ENCODE peak calls at places on chromosomes 6 and 20, in five cellular contexts. T is spleen, S is IMR-90, R is tibial nerve, D is iPS DF 6.9. V is an unnamed sample. For H3K4me1, the result is how much of the 10 kb centered on the place peaks cover.

GRCh38 chr20:31566658-31567379 is 38.3 kb upstream of the ID1 start:
- DNase-seq in T (no peak), S (no peak), R (no peak), D (no peak), V (peak)

GRCh38 chr6:170011233-170012142 is 260.1 kb downstream of the ERMARD start:
- DNase-seq in T (no peak), S (no peak), R (no peak), D (no peak), V (no peak)

GRCh38 chr20:11394145-11394833 is 523.4 kb upstream of the BTBD3 start:
- DNase-seq in T (no peak), S (peak), R (no peak), D (no peak), V (no peak)

GRCh38 chr20:19996970-19997369 is 20.2 kb upstream of the NAA20 start:
- DNase-seq in T (no peak), S (no peak), R (no peak), D (no peak), V (no peak)

GRCh38 chr20:64025101-64025825 is 10.7 kb upstream of the C20orf204 start:
- DNase-seq in T (no peak), S (no peak), R (no peak), D (no peak), V (peak)

GRCh38 chr6:39362487-39362865 is 40.0 kb upstream of the KCNK16 start:
- DNase-seq in T (no peak), S (no peak), R (no peak), D (no peak), V (no peak)

GRCh38 chr6:170221052-170221752 is 69.7 kb downstream of the DLL1 start:
- DNase-seq in T (peak), S (no peak), R (no peak), D (no peak), V (no peak)

GRCh38 chr6:118982256-118982911 is 47.4 kb upstream of the MCM9 start:
- DNase-seq in T (no peak), S (no peak), R (no peak), D (no peak), V (no peak)

GRCh38 chr6:157020398-157021266 is 243.5 kb downstream of the ARID1B start:
- DNase-seq in T (no peak), S (peak), R (no peak), D (no peak), V (peak)

GRCh38 chr6:39197521-39198500 is 31.5 kb downstream of the KCNK5 start:
- DNase-seq in T (no peak), S (no peak), R (no peak), D (no peak), V (no peak)

GRCh38 chr6:29589423-29590048 is 4.6 kb downstream of the OR2H2 start:
- DNase-seq in T (no peak), S (peak), R (no peak), D (peak), V (no peak)

GRCh38 chr6:109799664-109800063 is 108.6 kb downstream of the FIG4 start:
- DNase-seq in T (no peak), S (no peak), R (no peak), D (no peak), V (no peak)

GRCh38 chr6:51959744-51960383 is 127.5 kb downstream of the PKHD1 start:
- DNase-seq in T (no peak), S (peak), R (peak), D (peak), V (no peak)

GRCh38 chr20:38131588-38132121 is 33.4 kb downstream of the TGM2 start:
- DNase-seq in T (peak), S (no peak), R (no peak), D (no peak), V (peak)

GRCh38 chr6:160974304-160974771 is 17.2 kb upstream of the MAP3K4 start:
- DNase-seq in T (no peak), S (peak), R (peak), D (no peak), V (peak)

GRCh38 chr6:154164397-154164796 is 125.4 kb downstream of the OPRM1 start:
- DNase-seq in T (no peak), S (peak), R (peak), D (no peak), V (no peak)

GRCh38 chr6:34176261-34177031 is 30.6 kb upstream of the GRM4 start:
- DNase-seq in T (peak), S (no peak), R (no peak), D (no peak), V (peak)

GRCh38 chr6:82396964-82397761 is 33.5 kb downstream of the TPBG start:
- DNase-seq in T (no peak), S (peak), R (no peak), D (no peak), V (no peak)

GRCh38 chr6:116115781-116116180 is 10.2 kb downstream of the COL10A1 start:
- DNase-seq in T (no peak), S (no peak), R (no peak), D (no peak), V (no peak)

GRCh38 chr6:43698584-43699349 is 11.2 kb upstream of the MRPS18A start:
- DNase-seq in T (no peak), S (peak), R (peak), D (no peak), V (no peak)

GRCh38 chr6:82954351-82954750 is 111.3 kb downstream of the UBE3D start:
- DNase-seq in T (no peak), S (peak), R (no peak), D (no peak), V (no peak)

GRCh38 chr20:46523696-46524328 is 10.5 kb upstream of the ZNF334 start:
- DNase-seq in T (no peak), S (peak), R (no peak), D (no peak), V (no peak)

GRCh38 chr6:83192456-83192855 is 609 bp downstream of the PGM3 start:
- DNase-seq in T (no peak), S (no peak), R (no peak), D (no peak), V (no peak)

GRCh38 chr6:119368917-119369316 is 19.4 kb upstream of the MAN1A1 start:
- DNase-seq in T (no peak), S (no peak), R (no peak), D (no peak), V (no peak)

GRCh38 chr6:18371576-18371975 is 15.6 kb upstream of the RNF144B start:
- DNase-seq in T (no peak), S (no peak), R (no peak), D (no peak), V (no peak)

GRCh38 chr6:139764498-139764986 is 390.1 kb upstream of the CITED2 start:
- DNase-seq in T (no peak), S (peak), R (no peak), D (no peak), V (peak)

GRCh38 chr6:103142902-103143301 is 1716.8 kb downstream of the HACE1 start:
- DNase-seq in T (no peak), S (no peak), R (no peak), D (no peak), V (no peak)

GRCh38 chr6:15246217-15247211 is 645 bp downstream of the JARID2 start:
- DNase-seq in T (peak), S (peak), R (no peak), D (no peak), V (no peak)

GRCh38 chr6:43436577-43437282 is 9.4 kb downstream of the ABCC10 start:
- DNase-seq in T (no peak), S (peak), R (no peak), D (no peak), V (peak)

GRCh38 chr6:114334237-114334636 is 8.6 kb downstream of the HS3ST5 start:
- DNase-seq in T (no peak), S (no peak), R (no peak), D (no peak), V (no peak)

GRCh38 chr20:41169791-41170351 is 32.5 kb downstream of the PLCG1 start:
- DNase-seq in T (peak), S (peak), R (no peak), D (no peak), V (peak)

GRCh38 chr6:21200056-21200870 is 393.3 kb upstream of the SOX4 start:
- DNase-seq in T (no peak), S (peak), R (no peak), D (no peak), V (no peak)

GRCh38 chr6:7914991-7915789 is 4.6 kb upstream of the TXNDC5 start:
- DNase-seq in T (peak), S (peak), R (no peak), D (no peak), V (no peak)

GRCh38 chr6:64750910-64751309 is 956.1 kb downstream of the EYS start:
- DNase-seq in T (no peak), S (no peak), R (no peak), D (no peak), V (no peak)

DNA sequence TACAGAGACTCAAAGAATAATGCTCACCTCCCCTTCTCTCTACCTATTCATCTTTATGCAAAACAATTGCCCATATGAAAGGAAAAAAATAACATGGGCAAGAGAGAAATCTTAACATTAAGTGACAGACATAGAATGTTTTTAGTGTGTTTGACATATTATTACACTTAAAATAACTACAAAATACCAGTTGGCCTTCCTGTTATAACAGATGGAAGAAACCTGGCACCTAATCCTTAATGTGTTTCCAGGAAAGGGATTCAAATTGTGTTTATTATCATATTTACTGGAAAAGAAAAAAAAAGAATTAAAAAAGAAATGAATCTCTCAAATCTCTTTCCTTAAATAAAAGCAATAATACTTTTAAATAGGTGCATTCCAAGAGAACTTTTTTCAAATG is 158.6 kb downstream of the LAMP5 start:
- DNase-seq in T (no peak), S (no peak), R (no peak), D (no peak), V (no peak)
- H3K4me3 ChIP-seq in T (no peak), S (no peak), R (no peak), D (no peak), V (no peak)

GRCh38 chr6:35729722-35730121 is 7.1 kb upstream of the ARMC12 start:
- DNase-seq in T (no peak), S (no peak), R (no peak), D (no peak), V (no peak)
- H3K4me1 ChIP-seq in T (half or more), S (under half), R (under half), D (under half), V (half or more)

GRCh38 chr6:19906161-19906560 is 69.0 kb downstream of the ID4 start:
- DNase-seq in T (no peak), S (no peak), R (no peak), D (no peak), V (no peak)
- H3K27ac ChIP-seq in T (no peak), S (no peak), R (no peak), D (no peak), V (no peak)

GRCh38 chr20:34049897-34050695 is 56.4 kb downstream of the RALY start:
- DNase-seq in T (no peak), S (no peak), R (no peak), D (no peak), V (no peak)
- H3K4me3 ChIP-seq in T (no peak), S (no peak), R (no peak), D (no peak), V (no peak)

DNA sequence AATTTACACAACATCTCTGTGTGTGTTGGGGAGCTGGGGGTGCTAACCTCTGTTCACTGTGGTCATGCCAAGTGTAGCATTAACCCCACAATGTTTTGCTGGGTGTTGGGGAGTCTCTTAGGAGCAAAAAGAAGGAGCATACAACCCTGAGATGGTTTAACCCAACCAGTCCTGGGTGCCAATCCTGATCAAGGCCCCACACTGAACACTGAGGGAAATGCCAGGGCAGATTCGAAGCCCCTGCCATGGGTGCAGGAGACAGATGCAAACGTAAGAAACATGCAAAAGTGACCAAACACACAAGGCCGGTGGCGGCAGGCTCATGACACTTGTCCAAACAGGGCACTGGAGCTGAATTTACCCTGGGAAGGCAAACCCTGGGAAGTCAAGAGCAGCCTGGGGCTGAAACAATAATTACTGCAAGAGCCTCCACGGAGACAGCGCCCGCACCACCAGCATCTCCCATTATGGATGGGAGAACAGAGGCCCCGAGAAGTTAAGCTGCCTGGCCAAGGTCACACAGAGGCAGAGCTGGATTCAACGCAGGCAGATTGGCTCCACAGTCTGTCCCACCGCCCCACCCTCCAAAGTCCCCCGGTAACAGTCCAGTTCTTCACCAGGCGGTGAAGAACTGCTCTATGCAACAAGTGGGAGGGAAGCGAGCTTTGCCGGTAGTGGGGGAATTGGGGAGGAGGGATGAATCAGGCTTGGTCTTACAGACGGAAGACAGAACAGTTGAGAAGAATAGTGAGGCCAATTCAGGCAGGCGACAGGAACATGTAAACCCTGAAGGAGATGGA is 8.5 kb downstream of the ACSS1 start:
- DNase-seq in T (peak), S (no peak), R (peak), D (no peak), V (peak)
- H3K4me1 ChIP-seq in T (half or more), S (under half), R (under half), D (under half), V (under half)

V was measured in RWPE2.